ENCODE peak calls at places on chromosomes 13 and 19, in ten cellular contexts. One of them, this sample, is unnamed. For H3K27me3, the result is how much of the 10 kb centered on the place peaks cover.

GRCh38 chr19:49114630-49115363 is 627 bp downstream of the LIN7B start:
- DNase-seq in heart left ventricle: peak
- DNase-seq in brain microvascular endothelial cell: peak
- DNase-seq in transverse colon: peak
- DNase-seq in GM06990: no peak
- DNase-seq in uterus: peak
- DNase-seq in hepatocyte: peak
- DNase-seq in RWPE2: no peak
- DNase-seq in tibial nerve: no peak
- DNase-seq in Panc1: no peak
- DNase-seq in this sample: no peak

GRCh38 chr13:102273111-102273510 is 128.7 kb downstream of the FGF14 start:
- DNase-seq in heart left ventricle: no peak
- DNase-seq in brain microvascular endothelial cell: no peak
- DNase-seq in transverse colon: no peak
- DNase-seq in GM06990: no peak
- DNase-seq in uterus: no peak
- DNase-seq in hepatocyte: no peak
- DNase-seq in RWPE2: no peak
- DNase-seq in tibial nerve: no peak
- DNase-seq in Panc1: no peak
- DNase-seq in this sample: no peak

GRCh38 chr19:34274284-34274826 is 20.0 kb downstream of the GARRE1 start:
- DNase-seq in heart left ventricle: no peak
- DNase-seq in brain microvascular endothelial cell: no peak
- DNase-seq in transverse colon: no peak
- DNase-seq in GM06990: no peak
- DNase-seq in uterus: no peak
- DNase-seq in hepatocyte: no peak
- DNase-seq in RWPE2: no peak
- DNase-seq in tibial nerve: no peak
- DNase-seq in Panc1: no peak
- DNase-seq in this sample: no peak

GRCh38 chr13:99367663-99368448 is 60.7 kb upstream of the GPR183 start:
- DNase-seq in heart left ventricle: no peak
- DNase-seq in brain microvascular endothelial cell: no peak
- DNase-seq in transverse colon: no peak
- DNase-seq in GM06990: no peak
- DNase-seq in uterus: no peak
- DNase-seq in hepatocyte: no peak
- DNase-seq in RWPE2: no peak
- DNase-seq in tibial nerve: no peak
- DNase-seq in Panc1: no peak
- DNase-seq in this sample: no peak

GRCh38 chr13:92187378-92187989 is 789.1 kb downstream of the GPC5 start:
- DNase-seq in heart left ventricle: no peak
- DNase-seq in brain microvascular endothelial cell: peak
- DNase-seq in transverse colon: no peak
- DNase-seq in GM06990: no peak
- DNase-seq in uterus: no peak
- DNase-seq in hepatocyte: peak
- DNase-seq in RWPE2: no peak
- DNase-seq in tibial nerve: no peak
- DNase-seq in Panc1: peak
- DNase-seq in this sample: no peak

GRCh38 chr19:6765738-6766356 is 1.4 kb downstream of the SH2D3A start:
- DNase-seq in heart left ventricle: no peak
- DNase-seq in brain microvascular endothelial cell: no peak
- DNase-seq in transverse colon: peak
- DNase-seq in GM06990: no peak
- DNase-seq in uterus: no peak
- DNase-seq in hepatocyte: peak
- DNase-seq in RWPE2: peak
- DNase-seq in tibial nerve: no peak
- DNase-seq in Panc1: no peak
- DNase-seq in this sample: peak

GRCh38 chr13:40629678-40630384 is 36.6 kb downstream of the FOXO1 start:
- DNase-seq in heart left ventricle: no peak
- DNase-seq in brain microvascular endothelial cell: no peak
- DNase-seq in transverse colon: no peak
- DNase-seq in GM06990: peak
- DNase-seq in uterus: no peak
- DNase-seq in hepatocyte: no peak
- DNase-seq in RWPE2: no peak
- DNase-seq in tibial nerve: no peak
- DNase-seq in Panc1: no peak
- DNase-seq in this sample: no peak

GRCh38 chr19:45027371-45027770 is 11.5 kb upstream of the CLASRP start:
- DNase-seq in heart left ventricle: no peak
- DNase-seq in brain microvascular endothelial cell: no peak
- DNase-seq in transverse colon: no peak
- DNase-seq in GM06990: no peak
- DNase-seq in uterus: no peak
- DNase-seq in hepatocyte: no peak
- DNase-seq in RWPE2: no peak
- DNase-seq in tibial nerve: no peak
- DNase-seq in Panc1: no peak
- DNase-seq in this sample: no peak

GRCh38 chr13:27997904-27998522 is 9.5 kb upstream of the URAD start:
- DNase-seq in heart left ventricle: peak
- DNase-seq in brain microvascular endothelial cell: peak
- DNase-seq in transverse colon: peak
- DNase-seq in GM06990: no peak
- DNase-seq in uterus: no peak
- DNase-seq in hepatocyte: peak
- DNase-seq in RWPE2: no peak
- DNase-seq in tibial nerve: no peak
- DNase-seq in Panc1: no peak
- DNase-seq in this sample: no peak

GRCh38 chr13:20387441-20387971 is 138.2 kb downstream of the CRYL1 start:
- DNase-seq in heart left ventricle: no peak
- DNase-seq in brain microvascular endothelial cell: no peak
- DNase-seq in transverse colon: no peak
- DNase-seq in GM06990: no peak
- DNase-seq in uterus: no peak
- DNase-seq in hepatocyte: no peak
- DNase-seq in RWPE2: no peak
- DNase-seq in tibial nerve: no peak
- DNase-seq in Panc1: no peak
- DNase-seq in this sample: no peak

GRCh38 chr19:19540707-19541515 is 2.8 kb downstream of the CILP2 start:
- DNase-seq in heart left ventricle: no peak
- DNase-seq in brain microvascular endothelial cell: no peak
- DNase-seq in transverse colon: peak
- DNase-seq in GM06990: peak
- DNase-seq in uterus: no peak
- DNase-seq in hepatocyte: peak
- DNase-seq in RWPE2: peak
- DNase-seq in tibial nerve: no peak
- DNase-seq in Panc1: no peak
- DNase-seq in this sample: no peak

GRCh38 chr19:9796113-9796773 is 22.6 kb downstream of the FBXL12 start:
- DNase-seq in heart left ventricle: peak
- DNase-seq in brain microvascular endothelial cell: peak
- DNase-seq in transverse colon: peak
- DNase-seq in GM06990: peak
- DNase-seq in uterus: peak
- DNase-seq in hepatocyte: peak
- DNase-seq in RWPE2: no peak
- DNase-seq in tibial nerve: peak
- DNase-seq in Panc1: peak
- DNase-seq in this sample: peak

GRCh38 chr13:40787062-40787461 is 2.3 kb upstream of the SLC25A15 start:
- DNase-seq in heart left ventricle: no peak
- DNase-seq in brain microvascular endothelial cell: peak
- DNase-seq in transverse colon: no peak
- DNase-seq in GM06990: no peak
- DNase-seq in uterus: no peak
- DNase-seq in hepatocyte: no peak
- DNase-seq in RWPE2: no peak
- DNase-seq in tibial nerve: no peak
- DNase-seq in Panc1: no peak
- DNase-seq in this sample: no peak

DNA sequence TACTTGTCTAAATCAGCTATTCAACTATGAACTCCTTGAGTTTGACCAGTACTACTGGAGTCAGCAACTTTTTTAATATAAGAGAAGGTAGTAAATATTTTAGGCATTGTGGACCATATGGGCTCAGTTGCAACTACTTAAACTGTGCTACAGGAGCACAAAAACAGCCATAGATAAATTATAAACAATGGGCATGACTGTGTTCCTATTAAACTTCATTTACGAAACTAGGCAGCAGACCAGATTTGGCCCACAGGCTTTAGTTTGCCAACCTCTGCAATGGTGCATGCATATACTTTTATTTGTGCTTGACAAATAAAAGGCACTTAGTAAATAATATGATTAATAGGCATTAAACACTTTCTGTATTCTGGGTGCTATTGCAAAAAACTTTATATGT is 7.6 kb downstream of the FNDC3A start:
- DNase-seq in heart left ventricle: no peak
- DNase-seq in brain microvascular endothelial cell: no peak
- DNase-seq in transverse colon: no peak
- DNase-seq in GM06990: no peak
- DNase-seq in uterus: no peak
- DNase-seq in hepatocyte: no peak
- DNase-seq in RWPE2: no peak
- DNase-seq in tibial nerve: no peak
- DNase-seq in Panc1: no peak
- DNase-seq in this sample: no peak
- H3K4me3 ChIP-seq in heart left ventricle: no peak
- H3K4me3 ChIP-seq in brain microvascular endothelial cell: no peak
- H3K4me3 ChIP-seq in transverse colon: no peak
- H3K4me3 ChIP-seq in GM06990: no peak
- H3K4me3 ChIP-seq in uterus: no peak
- H3K4me3 ChIP-seq in hepatocyte: no peak
- H3K4me3 ChIP-seq in RWPE2: no peak
- H3K4me3 ChIP-seq in tibial nerve: no peak
- H3K4me3 ChIP-seq in Panc1: no peak
- H3K4me3 ChIP-seq in this sample: no peak

DNA sequence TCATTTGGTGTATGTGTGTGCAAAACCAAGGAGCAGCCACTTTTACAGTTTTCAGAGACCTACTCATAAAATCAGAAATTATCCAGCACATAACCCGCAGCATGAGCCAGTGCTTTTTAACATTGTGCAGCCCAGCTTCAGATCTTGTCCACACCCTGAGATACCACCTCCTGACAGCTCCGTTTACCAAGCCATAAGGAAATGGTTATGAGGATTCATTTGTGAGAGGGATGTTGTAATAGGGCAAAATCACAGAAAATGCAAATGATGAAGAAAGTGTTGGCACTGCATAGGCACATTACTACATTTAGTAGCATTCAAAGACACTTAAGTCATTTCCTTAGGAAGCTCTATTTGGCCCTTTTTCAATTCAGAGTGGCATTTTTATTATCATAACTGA is 277.4 kb downstream of the DNAJC15 start:
- DNase-seq in heart left ventricle: no peak
- DNase-seq in brain microvascular endothelial cell: no peak
- DNase-seq in transverse colon: no peak
- DNase-seq in GM06990: no peak
- DNase-seq in uterus: no peak
- DNase-seq in hepatocyte: no peak
- DNase-seq in RWPE2: no peak
- DNase-seq in tibial nerve: no peak
- DNase-seq in Panc1: no peak
- DNase-seq in this sample: no peak
- H3K27me3 ChIP-seq in heart left ventricle: under half
- H3K27me3 ChIP-seq in brain microvascular endothelial cell: under half
- H3K27me3 ChIP-seq in transverse colon: under half
- H3K27me3 ChIP-seq in GM06990: under half
- H3K27me3 ChIP-seq in uterus: under half
- H3K27me3 ChIP-seq in hepatocyte: under half
- H3K27me3 ChIP-seq in RWPE2: under half
- H3K27me3 ChIP-seq in tibial nerve: under half
- H3K27me3 ChIP-seq in Panc1: under half
- H3K27me3 ChIP-seq in this sample: under half

DNA sequence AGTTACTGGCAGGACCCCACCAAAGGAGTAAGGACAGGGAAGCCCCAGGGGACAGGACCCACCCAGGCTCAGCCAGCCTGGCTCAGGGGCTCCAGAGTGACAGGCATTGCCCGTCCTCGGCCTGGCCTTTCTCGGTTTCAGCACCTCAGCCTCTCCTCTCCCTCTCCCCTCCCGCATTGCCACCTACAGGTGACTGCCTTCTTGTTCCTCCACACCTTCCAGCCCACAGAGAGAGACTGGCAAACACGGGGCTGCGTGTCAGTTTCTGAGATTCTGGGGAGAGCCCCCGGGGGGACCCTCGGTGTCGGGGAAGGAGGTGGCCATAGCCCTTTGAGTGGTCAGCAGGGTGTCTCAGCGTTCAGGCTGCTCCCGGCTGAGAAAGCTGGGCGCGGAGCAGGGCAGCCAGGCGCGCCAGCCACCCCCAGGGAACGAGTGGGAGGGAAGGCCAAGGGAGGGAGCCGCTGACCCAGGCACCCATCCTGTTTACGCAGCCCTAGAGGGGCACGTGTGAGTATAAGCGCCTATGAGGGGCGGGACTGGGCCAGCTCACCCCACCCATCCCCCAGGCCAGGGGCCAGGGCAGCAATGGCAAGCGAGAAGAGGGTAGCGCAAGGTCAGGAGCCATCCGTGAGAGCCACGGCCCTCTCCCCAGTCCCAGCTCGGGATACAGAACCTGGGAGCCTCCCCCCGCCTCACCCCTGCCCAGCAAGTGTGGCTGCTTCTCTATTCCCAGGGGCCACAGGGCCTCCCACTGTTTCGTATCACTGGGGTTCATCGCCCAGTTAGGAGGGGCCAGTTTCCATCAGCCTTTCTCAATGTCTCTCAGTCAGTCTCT is 743 bp upstream of the DMKN start:
- DNase-seq in heart left ventricle: no peak
- DNase-seq in brain microvascular endothelial cell: no peak
- DNase-seq in transverse colon: no peak
- DNase-seq in GM06990: no peak
- DNase-seq in uterus: no peak
- DNase-seq in hepatocyte: peak
- DNase-seq in RWPE2: no peak
- DNase-seq in tibial nerve: no peak
- DNase-seq in Panc1: no peak
- DNase-seq in this sample: no peak
- TF ChIP-seq CTCF in heart left ventricle: no peak
- TF ChIP-seq CTCF in brain microvascular endothelial cell: peak
- TF ChIP-seq CTCF in transverse colon: no peak
- TF ChIP-seq CTCF in GM06990: no peak
- TF ChIP-seq CTCF in uterus: no peak
- TF ChIP-seq CTCF in hepatocyte: peak
- TF ChIP-seq CTCF in RWPE2: peak
- TF ChIP-seq CTCF in tibial nerve: no peak
- TF ChIP-seq CTCF in Panc1: no peak
- TF ChIP-seq CTCF in this sample: peak

DNA sequence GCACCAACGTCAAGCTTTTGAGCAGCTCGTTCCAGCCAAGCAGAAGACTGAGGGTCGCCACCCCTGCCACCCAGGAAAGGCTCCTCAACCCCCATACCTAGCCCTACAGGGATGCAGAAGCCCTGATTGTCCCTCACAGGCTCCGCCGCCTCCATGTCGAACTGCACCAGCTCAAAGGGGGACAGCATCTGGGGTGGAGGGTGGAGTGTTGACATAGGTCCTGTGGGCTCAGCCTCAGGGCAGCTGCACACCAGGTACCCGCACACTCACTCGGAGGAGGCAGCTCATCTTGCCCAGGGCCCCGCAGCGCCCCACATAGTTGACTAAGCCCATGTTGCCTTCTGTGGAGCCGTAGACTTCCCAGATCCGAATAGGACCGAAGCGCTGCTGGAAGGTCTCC is 11.6 kb downstream of the SLC27A5 start:
- DNase-seq in heart left ventricle: no peak
- DNase-seq in brain microvascular endothelial cell: no peak
- DNase-seq in transverse colon: no peak
- DNase-seq in GM06990: no peak
- DNase-seq in uterus: no peak
- DNase-seq in hepatocyte: no peak
- DNase-seq in RWPE2: no peak
- DNase-seq in tibial nerve: no peak
- DNase-seq in Panc1: no peak
- DNase-seq in this sample: no peak
- H3K4me3 ChIP-seq in heart left ventricle: peak
- H3K4me3 ChIP-seq in brain microvascular endothelial cell: peak
- H3K4me3 ChIP-seq in transverse colon: peak
- H3K4me3 ChIP-seq in GM06990: peak
- H3K4me3 ChIP-seq in uterus: no peak
- H3K4me3 ChIP-seq in hepatocyte: peak
- H3K4me3 ChIP-seq in RWPE2: peak
- H3K4me3 ChIP-seq in tibial nerve: peak
- H3K4me3 ChIP-seq in Panc1: peak
- H3K4me3 ChIP-seq in this sample: no peak

This sample was measured in kidney epithelial cell.